ENCODE peak calls at places on chromosomes 3 and 15, in six cellular contexts. One of them, this sample, is unnamed.

GRCh38 chr15:101482526-101483371 is 6.8 kb downstream of the PCSK6 start:
- DNase-seq in HepG2: no peak
- DNase-seq in A549: no peak
- DNase-seq in transverse colon: peak; percentile 45
- DNase-seq in stomach: no peak
- DNase-seq in suprapubic skin: no peak
- DNase-seq in this sample: no peak

GRCh38 chr15:101024709-101025108 is 105.6 kb downstream of the LRRK1 start:
- DNase-seq in HepG2: no peak
- DNase-seq in A549: no peak
- DNase-seq in transverse colon: peak; percentile 5
- DNase-seq in stomach: peak; percentile 11
- DNase-seq in suprapubic skin: peak; percentile 72
- DNase-seq in this sample: no peak

GRCh38 chr3:178084938-178085816 is 451.1 kb upstream of the KCNMB2 start:
- DNase-seq in HepG2: peak; percentile 9
- DNase-seq in A549: no peak
- DNase-seq in transverse colon: peak; percentile 75
- DNase-seq in stomach: peak; percentile 50
- DNase-seq in suprapubic skin: peak; percentile 82
- DNase-seq in this sample: peak; percentile 70

GRCh38 chr3:45311953-45312795 is 76.2 kb upstream of the LARS2 start:
- DNase-seq in HepG2: no peak
- DNase-seq in A549: no peak
- DNase-seq in transverse colon: no peak
- DNase-seq in stomach: no peak
- DNase-seq in suprapubic skin: peak; percentile 56
- DNase-seq in this sample: no peak

GRCh38 chr3:177210744-177211502 is 13.6 kb upstream of the TBL1XR1 start:
- DNase-seq in HepG2: no peak
- DNase-seq in A549: no peak
- DNase-seq in transverse colon: no peak
- DNase-seq in stomach: no peak
- DNase-seq in suprapubic skin: no peak
- DNase-seq in this sample: no peak

GRCh38 chr15:44720460-44721185 is 9.3 kb downstream of the B2M start:
- DNase-seq in HepG2: no peak
- DNase-seq in A549: no peak
- DNase-seq in transverse colon: no peak
- DNase-seq in stomach: no peak
- DNase-seq in suprapubic skin: no peak
- DNase-seq in this sample: no peak

GRCh38 chr3:35664460-35664919 is 25.2 kb downstream of the ARPP21 start:
- DNase-seq in HepG2: no peak
- DNase-seq in A549: no peak
- DNase-seq in transverse colon: no peak
- DNase-seq in stomach: peak; percentile 31
- DNase-seq in suprapubic skin: peak; percentile 72
- DNase-seq in this sample: peak; percentile 13

GRCh38 chr3:117853923-117854322 is 1144.3 kb downstream of the TUSC7 start:
- DNase-seq in HepG2: no peak
- DNase-seq in A549: peak; percentile 81
- DNase-seq in transverse colon: no peak
- DNase-seq in stomach: no peak
- DNase-seq in suprapubic skin: no peak
- DNase-seq in this sample: no peak

GRCh38 chr3:139530717-139531116 is 8.8 kb downstream of the RBP1 start:
- DNase-seq in HepG2: no peak
- DNase-seq in A549: no peak
- DNase-seq in transverse colon: no peak
- DNase-seq in stomach: no peak
- DNase-seq in suprapubic skin: no peak
- DNase-seq in this sample: no peak

GRCh38 chr3:124276163-124276862 is 284.4 kb upstream of the ROPN1 start:
- DNase-seq in HepG2: no peak
- DNase-seq in A549: no peak
- DNase-seq in transverse colon: no peak
- DNase-seq in stomach: no peak
- DNase-seq in suprapubic skin: no peak
- DNase-seq in this sample: no peak

GRCh38 chr3:156732715-156733114 is 58.3 kb downstream of the TIPARP start:
- DNase-seq in HepG2: no peak
- DNase-seq in A549: no peak
- DNase-seq in transverse colon: no peak
- DNase-seq in stomach: no peak
- DNase-seq in suprapubic skin: no peak
- DNase-seq in this sample: no peak

GRCh38 chr15:82571722-82572222 is 31.5 kb upstream of the RPS17 start:
- DNase-seq in HepG2: no peak
- DNase-seq in A549: no peak
- DNase-seq in transverse colon: peak; percentile 45
- DNase-seq in stomach: peak; percentile 43
- DNase-seq in suprapubic skin: peak; percentile 80
- DNase-seq in this sample: peak; percentile 52

GRCh38 chr3:126481808-126482502 is 6.3 kb upstream of the ZXDC start:
- DNase-seq in HepG2: peak; percentile 71
- DNase-seq in A549: no peak
- DNase-seq in transverse colon: peak; percentile 60
- DNase-seq in stomach: no peak
- DNase-seq in suprapubic skin: no peak
- DNase-seq in this sample: peak; percentile 41

GRCh38 chr3:104460477-104461406 is 906.0 kb upstream of the ALCAM start:
- DNase-seq in HepG2: no peak
- DNase-seq in A549: no peak
- DNase-seq in transverse colon: no peak
- DNase-seq in stomach: no peak
- DNase-seq in suprapubic skin: no peak
- DNase-seq in this sample: peak; percentile 8

GRCh38 chr3:153051427-153052095 is 110.5 kb upstream of the RAP2B start:
- DNase-seq in HepG2: peak; percentile 31
- DNase-seq in A549: peak; percentile 81
- DNase-seq in transverse colon: peak; percentile 14
- DNase-seq in stomach: no peak
- DNase-seq in suprapubic skin: no peak
- DNase-seq in this sample: no peak

GRCh38 chr3:134317106-134317947 is 56.9 kb downstream of the AMOTL2 start:
- DNase-seq in HepG2: no peak
- DNase-seq in A549: no peak
- DNase-seq in transverse colon: no peak
- DNase-seq in stomach: no peak
- DNase-seq in suprapubic skin: peak; percentile 67
- DNase-seq in this sample: no peak

GRCh38 chr3:153973722-153974121 is 147.5 kb upstream of the ARHGEF26 start:
- DNase-seq in HepG2: no peak
- DNase-seq in A549: no peak
- DNase-seq in transverse colon: no peak
- DNase-seq in stomach: no peak
- DNase-seq in suprapubic skin: no peak
- DNase-seq in this sample: no peak

GRCh38 chr15:87935583-87935982 is 321.0 kb downstream of the NTRK3 start:
- DNase-seq in HepG2: no peak
- DNase-seq in A549: no peak
- DNase-seq in transverse colon: no peak
- DNase-seq in stomach: no peak
- DNase-seq in suprapubic skin: no peak
- DNase-seq in this sample: no peak

GRCh38 chr15:99556010-99556409 is 9.8 kb upstream of the MEF2A start:
- DNase-seq in HepG2: no peak
- DNase-seq in A549: no peak
- DNase-seq in transverse colon: no peak
- DNase-seq in stomach: no peak
- DNase-seq in suprapubic skin: no peak
- DNase-seq in this sample: no peak

GRCh38 chr15:76501726-76502125 is 165.2 kb downstream of the ISL2 start:
- DNase-seq in HepG2: no peak
- DNase-seq in A549: no peak
- DNase-seq in transverse colon: no peak
- DNase-seq in stomach: no peak
- DNase-seq in suprapubic skin: no peak
- DNase-seq in this sample: no peak

GRCh38 chr3:142962520-142963265 is 781 bp downstream of the PAQR9 start:
- DNase-seq in HepG2: no peak
- DNase-seq in A549: no peak
- DNase-seq in transverse colon: no peak
- DNase-seq in stomach: no peak
- DNase-seq in suprapubic skin: no peak
- DNase-seq in this sample: no peak

DNA sequence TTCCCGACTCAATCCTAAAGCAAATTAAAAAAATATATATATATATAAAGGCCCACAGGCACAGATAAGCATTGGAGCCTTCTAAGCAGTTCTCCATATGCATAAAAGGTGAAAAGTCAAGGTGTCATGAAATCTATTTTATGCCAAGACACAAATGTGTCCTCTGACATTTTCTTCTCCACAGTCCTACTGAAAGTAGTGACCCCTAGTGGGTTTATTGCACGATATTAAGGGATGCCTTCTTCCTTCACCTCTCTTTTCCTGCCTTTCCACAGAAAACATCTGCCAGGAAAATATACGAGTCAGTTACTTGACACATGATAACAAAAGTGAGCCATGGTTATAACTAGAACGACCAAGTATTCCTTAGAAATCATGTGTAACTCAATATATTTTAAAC is 303.2 kb downstream of the TIGIT start:
- DNase-seq in HepG2: no peak
- DNase-seq in A549: no peak
- DNase-seq in transverse colon: no peak
- DNase-seq in stomach: no peak
- DNase-seq in suprapubic skin: no peak
- DNase-seq in this sample: no peak
- TF ChIP-seq CTCF in HepG2: no peak
- TF ChIP-seq CTCF in A549: peak; percentile 21
- TF ChIP-seq CTCF in transverse colon: no peak
- TF ChIP-seq CTCF in stomach: no peak
- TF ChIP-seq CTCF in suprapubic skin: no peak
- TF ChIP-seq CTCF in this sample: no peak

GRCh38 chr3:170572665-170573253 is 13.1 kb downstream of the SLC7A14 start:
- DNase-seq in HepG2: no peak
- DNase-seq in A549: no peak
- DNase-seq in transverse colon: no peak
- DNase-seq in stomach: no peak
- DNase-seq in suprapubic skin: no peak
- DNase-seq in this sample: no peak
- TF ChIP-seq EP300 in HepG2: no peak
- TF ChIP-seq EP300 in A549: no peak
- TF ChIP-seq EP300 in transverse colon: no peak
- TF ChIP-seq EP300 in stomach: no peak
- TF ChIP-seq EP300 in suprapubic skin: no peak
- TF ChIP-seq EP300 in this sample: no peak

DNA sequence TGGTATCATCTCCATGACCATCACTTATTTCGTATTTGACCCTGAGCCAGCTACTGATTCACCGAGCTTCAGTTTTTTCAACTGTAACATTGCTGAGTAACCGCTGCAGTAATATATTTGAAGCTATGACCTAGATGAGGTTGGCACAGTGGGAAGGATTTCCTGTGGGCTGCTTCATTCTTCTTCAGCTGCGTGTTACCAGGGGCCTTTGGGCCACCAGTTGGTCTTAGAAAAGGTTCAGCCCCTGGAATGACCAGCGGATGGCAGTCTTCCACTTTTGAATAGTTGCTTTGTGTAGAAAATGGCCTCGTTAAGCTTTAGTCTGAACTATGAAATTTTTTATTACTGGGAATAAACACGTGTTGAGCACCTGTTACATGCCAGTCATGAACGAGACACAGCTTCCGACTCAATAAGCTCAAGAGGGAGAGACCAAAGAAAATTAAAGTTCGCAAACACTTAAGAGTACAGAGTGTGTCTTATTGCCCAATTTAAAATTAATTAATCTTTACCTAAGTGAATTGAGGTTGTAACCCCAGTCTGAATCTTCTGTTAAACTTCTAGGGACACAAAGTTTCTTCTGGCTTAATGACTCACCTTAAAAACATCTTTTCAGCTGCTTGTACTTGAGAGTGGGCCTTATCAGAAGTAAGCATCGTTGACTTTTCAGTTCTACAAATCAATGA is 57.6 kb upstream of the NR2E3 start:
- DNase-seq in HepG2: peak; percentile 44
- DNase-seq in A549: peak; percentile 93
- DNase-seq in transverse colon: peak; percentile 84
- DNase-seq in stomach: no peak
- DNase-seq in suprapubic skin: no peak
- DNase-seq in this sample: peak; percentile 44
- TF ChIP-seq CTCF in HepG2: peak; percentile 60
- TF ChIP-seq CTCF in A549: peak; percentile 91
- TF ChIP-seq CTCF in transverse colon: peak; percentile 52
- TF ChIP-seq CTCF in stomach: no peak
- TF ChIP-seq CTCF in suprapubic skin: no peak
- TF ChIP-seq CTCF in this sample: peak; percentile 33

DNA sequence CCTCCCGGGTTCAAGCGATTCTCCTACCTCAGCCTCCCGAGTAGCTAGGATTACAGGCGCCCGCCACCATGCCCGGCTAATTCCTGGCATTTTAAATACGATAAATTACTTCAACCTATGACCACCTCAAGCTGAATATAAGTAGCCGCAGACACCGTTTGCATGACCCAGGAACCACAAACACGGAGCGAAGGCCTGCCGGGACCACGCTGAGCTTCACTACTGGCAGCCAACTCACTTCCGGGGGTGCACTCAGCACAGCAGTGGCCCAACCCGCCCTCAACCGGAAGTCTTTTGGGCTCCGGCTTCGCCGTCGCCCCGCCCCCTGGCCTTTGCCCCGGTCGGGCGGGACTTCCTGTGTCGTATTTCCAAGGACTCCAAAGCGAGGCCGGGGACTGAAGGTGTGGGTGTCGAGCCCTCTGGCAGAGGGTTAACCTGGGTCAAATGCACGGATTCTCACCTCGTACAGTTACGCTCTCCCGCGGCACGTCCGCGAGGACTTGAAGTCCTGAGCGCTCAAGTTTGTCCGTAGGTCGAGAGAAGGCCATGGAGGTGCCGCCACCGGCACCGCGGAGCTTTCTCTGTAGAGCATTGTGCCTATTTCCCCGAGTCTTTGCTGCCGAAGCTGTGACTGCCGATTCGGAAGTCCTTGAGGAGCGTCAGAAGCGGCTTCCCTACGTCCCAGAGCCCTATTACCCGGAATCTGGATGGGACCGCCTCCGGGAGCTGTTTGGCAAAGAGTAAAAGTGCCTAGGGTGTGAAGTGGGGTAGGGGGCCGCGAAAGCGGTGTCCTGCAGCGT is at the start of gene TIMMDC1:
- DNase-seq in HepG2: peak; percentile 96
- DNase-seq in A549: peak; percentile 98
- DNase-seq in transverse colon: peak; percentile 98
- DNase-seq in stomach: peak; percentile 97
- DNase-seq in suprapubic skin: peak; percentile 97
- DNase-seq in this sample: peak; percentile 94
- TF ChIP-seq EP300 in HepG2: peak; percentile 38
- TF ChIP-seq EP300 in A549: no peak
- TF ChIP-seq EP300 in transverse colon: no peak
- TF ChIP-seq EP300 in stomach: no peak
- TF ChIP-seq EP300 in suprapubic skin: no peak
- TF ChIP-seq EP300 in this sample: peak; percentile 94

GRCh38 chr3:184305577-184305976 is 6.5 kb downstream of the PSMD2 start:
- DNase-seq in HepG2: no peak
- DNase-seq in A549: no peak
- DNase-seq in transverse colon: no peak
- DNase-seq in stomach: no peak
- DNase-seq in suprapubic skin: no peak
- DNase-seq in this sample: no peak
- TF ChIP-seq CTCF in HepG2: peak; percentile 37
- TF ChIP-seq CTCF in A549: peak; percentile 30
- TF ChIP-seq CTCF in transverse colon: peak; percentile 25
- TF ChIP-seq CTCF in stomach: no peak
- TF ChIP-seq CTCF in suprapubic skin: no peak
- TF ChIP-seq CTCF in this sample: no peak

GRCh38 chr3:38725726-38726410 is 76.4 kb upstream of the SCN5A start:
- DNase-seq in HepG2: no peak
- DNase-seq in A549: no peak
- DNase-seq in transverse colon: no peak
- DNase-seq in stomach: no peak
- DNase-seq in suprapubic skin: no peak
- DNase-seq in this sample: no peak
- TF ChIP-seq EP300 in HepG2: no peak
- TF ChIP-seq EP300 in A549: no peak
- TF ChIP-seq EP300 in transverse colon: no peak
- TF ChIP-seq EP300 in stomach: no peak
- TF ChIP-seq EP300 in suprapubic skin: no peak
- TF ChIP-seq EP300 in this sample: no peak